ENCODE peak calls at places on chromosome 22, in eight cellular contexts. One of them, this sample, is unnamed.

GRCh38 chr22:17754233-17754925 is 19.9 kb downstream of the BID start:
- DNase-seq in body of pancreas: no peak
- DNase-seq in transverse colon: no peak
- DNase-seq in Peyer's patch: no peak
- DNase-seq in GM12878: no peak
- DNase-seq in IMR-90: no peak
- DNase-seq in testis: no peak
- DNase-seq in A549: no peak
- DNase-seq in this sample: no peak

GRCh38 chr22:35684270-35684700 is 33.4 kb upstream of the APOL5 start:
- DNase-seq in IMR-90: peak
- DNase-seq in A549: no peak
- DNase-seq in Peyer's patch: no peak
- DNase-seq in testis: peak
- DNase-seq in transverse colon: no peak
- DNase-seq in GM12878: no peak
- DNase-seq in body of pancreas: peak
- DNase-seq in this sample: no peak

GRCh38 chr22:25228822-25229221 is 9.4 kb downstream of the CRYBB2 start:
- DNase-seq in transverse colon: no peak
- DNase-seq in IMR-90: no peak
- DNase-seq in testis: no peak
- DNase-seq in GM12878: no peak
- DNase-seq in A549: no peak
- DNase-seq in Peyer's patch: no peak
- DNase-seq in body of pancreas: no peak
- DNase-seq in this sample: no peak

GRCh38 chr22:19138217-19139000 is 6.0 kb downstream of the ESS2 start:
- DNase-seq in Peyer's patch: no peak
- DNase-seq in body of pancreas: no peak
- DNase-seq in transverse colon: no peak
- DNase-seq in IMR-90: no peak
- DNase-seq in A549: no peak
- DNase-seq in testis: no peak
- DNase-seq in GM12878: no peak
- DNase-seq in this sample: no peak

GRCh38 chr22:24008022-24008283 is 2.7 kb upstream of the GSTT4 start:
- DNase-seq in GM12878: no peak
- DNase-seq in A549: no peak
- DNase-seq in Peyer's patch: no peak
- DNase-seq in testis: no peak
- DNase-seq in body of pancreas: no peak
- DNase-seq in transverse colon: no peak
- DNase-seq in IMR-90: no peak
- DNase-seq in this sample: no peak

GRCh38 chr22:50329236-50329635 is 2.4 kb upstream of the DENND6B start:
- DNase-seq in GM12878: no peak
- DNase-seq in A549: no peak
- DNase-seq in body of pancreas: no peak
- DNase-seq in transverse colon: no peak
- DNase-seq in Peyer's patch: no peak
- DNase-seq in IMR-90: peak
- DNase-seq in testis: no peak
- DNase-seq in this sample: no peak

GRCh38 chr22:17401728-17402127 is 32.5 kb downstream of the CECR2 start:
- DNase-seq in Peyer's patch: no peak
- DNase-seq in GM12878: no peak
- DNase-seq in A549: no peak
- DNase-seq in transverse colon: no peak
- DNase-seq in testis: no peak
- DNase-seq in body of pancreas: no peak
- DNase-seq in IMR-90: no peak
- DNase-seq in this sample: no peak

GRCh38 chr22:48558606-48559402 is 1268.9 kb downstream of the BRD1 start:
- DNase-seq in IMR-90: no peak
- DNase-seq in Peyer's patch: no peak
- DNase-seq in transverse colon: no peak
- DNase-seq in body of pancreas: no peak
- DNase-seq in GM12878: no peak
- DNase-seq in testis: no peak
- DNase-seq in A549: no peak
- DNase-seq in this sample: no peak

GRCh38 chr22:37162221-37163095 is 12.7 kb upstream of the IL2RB start:
- DNase-seq in GM12878: peak
- DNase-seq in IMR-90: no peak
- DNase-seq in body of pancreas: no peak
- DNase-seq in Peyer's patch: no peak
- DNase-seq in A549: no peak
- DNase-seq in transverse colon: peak
- DNase-seq in testis: no peak
- DNase-seq in this sample: no peak

GRCh38 chr22:42163515-42163914 is 32.9 kb upstream of the CYP2D6 start:
- DNase-seq in transverse colon: no peak
- DNase-seq in A549: no peak
- DNase-seq in testis: no peak
- DNase-seq in Peyer's patch: no peak
- DNase-seq in body of pancreas: no peak
- DNase-seq in GM12878: no peak
- DNase-seq in IMR-90: no peak
- DNase-seq in this sample: no peak

GRCh38 chr22:42459273-42460040 is 27.3 kb upstream of the NFAM1 start:
- DNase-seq in testis: peak
- DNase-seq in transverse colon: peak
- DNase-seq in GM12878: no peak
- DNase-seq in IMR-90: no peak
- DNase-seq in A549: no peak
- DNase-seq in body of pancreas: no peak
- DNase-seq in Peyer's patch: peak
- DNase-seq in this sample: no peak

GRCh38 chr22:20495861-20496681 is 476 bp upstream of the KLHL22 start:
- DNase-seq in testis: peak
- DNase-seq in IMR-90: peak
- DNase-seq in transverse colon: peak
- DNase-seq in Peyer's patch: peak
- DNase-seq in A549: peak
- DNase-seq in GM12878: peak
- DNase-seq in body of pancreas: peak
- DNase-seq in this sample: peak
- TF ChIP-seq POLR2A in testis: no peak
- TF ChIP-seq POLR2A in IMR-90: peak
- TF ChIP-seq POLR2A in transverse colon: peak
- TF ChIP-seq POLR2A in Peyer's patch: peak
- TF ChIP-seq POLR2A in A549: peak
- TF ChIP-seq POLR2A in GM12878: peak
- TF ChIP-seq POLR2A in body of pancreas: peak
- TF ChIP-seq POLR2A in this sample: no peak

GRCh38 chr22:46064966-46065666 is 85.2 kb upstream of the PPARA start:
- DNase-seq in body of pancreas: peak
- DNase-seq in A549: no peak
- DNase-seq in testis: peak
- DNase-seq in transverse colon: peak
- DNase-seq in Peyer's patch: peak
- DNase-seq in GM12878: no peak
- DNase-seq in IMR-90: no peak
- DNase-seq in this sample: no peak
- H3K4me3 ChIP-seq in body of pancreas: no peak
- H3K4me3 ChIP-seq in A549: peak
- H3K4me3 ChIP-seq in testis: no peak
- H3K4me3 ChIP-seq in transverse colon: no peak
- H3K4me3 ChIP-seq in Peyer's patch: peak
- H3K4me3 ChIP-seq in GM12878: no peak
- H3K4me3 ChIP-seq in IMR-90: no peak
- H3K4me3 ChIP-seq in this sample: no peak

DNA sequence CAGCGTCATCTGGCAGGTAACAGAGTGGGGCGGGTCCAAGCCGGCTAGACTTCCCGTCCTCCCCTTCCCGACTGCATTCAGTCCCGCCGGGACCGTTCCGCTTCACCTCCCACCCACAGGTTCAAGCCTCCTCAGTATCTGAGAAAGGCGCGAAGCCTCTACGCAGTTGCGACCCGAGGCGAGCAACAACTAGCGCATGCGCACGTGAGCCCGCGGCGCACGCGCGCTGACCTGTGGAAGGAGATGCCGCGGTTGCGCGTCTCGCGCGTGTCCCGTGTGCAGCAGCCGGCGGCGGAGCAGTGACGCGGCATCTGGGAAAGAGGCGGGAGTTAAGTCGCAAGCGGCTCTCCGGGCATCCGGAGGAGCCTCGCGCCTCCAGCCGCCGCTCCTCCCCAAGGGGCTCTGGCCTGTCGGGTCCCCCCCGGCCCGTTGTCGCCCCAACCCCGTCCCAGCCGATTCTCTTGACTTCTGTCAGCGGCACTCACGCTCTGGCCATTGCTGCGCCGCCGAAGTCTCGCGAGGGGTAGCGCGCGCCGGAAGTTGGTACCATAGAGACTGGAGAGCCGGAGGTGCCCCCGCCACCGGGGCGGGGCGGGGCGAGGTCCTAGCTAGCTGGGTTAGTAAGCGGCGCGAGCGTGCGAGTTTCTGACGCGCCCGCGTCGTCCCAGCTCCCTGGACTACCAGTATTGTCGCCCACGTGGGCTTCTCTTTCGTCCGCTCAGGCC is at the start of gene THAP7:
- DNase-seq in testis: peak
- DNase-seq in Peyer's patch: peak
- DNase-seq in body of pancreas: peak
- DNase-seq in transverse colon: peak
- DNase-seq in IMR-90: peak
- DNase-seq in GM12878: peak
- DNase-seq in A549: peak
- DNase-seq in this sample: peak
- TF ChIP-seq POLR2A in testis: peak
- TF ChIP-seq POLR2A in Peyer's patch: peak
- TF ChIP-seq POLR2A in body of pancreas: peak
- TF ChIP-seq POLR2A in transverse colon: peak
- TF ChIP-seq POLR2A in IMR-90: peak
- TF ChIP-seq POLR2A in GM12878: peak
- TF ChIP-seq POLR2A in A549: peak
- TF ChIP-seq POLR2A in this sample: peak

GRCh38 chr22:39616051-39616450 is 45.5 kb downstream of the CACNA1I start:
- DNase-seq in IMR-90: no peak
- DNase-seq in GM12878: no peak
- DNase-seq in testis: no peak
- DNase-seq in transverse colon: no peak
- DNase-seq in body of pancreas: no peak
- DNase-seq in A549: no peak
- DNase-seq in Peyer's patch: no peak
- DNase-seq in this sample: no peak

GRCh38 chr22:39616781-39617180 is 46.2 kb downstream of the CACNA1I start:
- DNase-seq in transverse colon: no peak
- DNase-seq in testis: no peak
- DNase-seq in A549: no peak
- DNase-seq in GM12878: no peak
- DNase-seq in Peyer's patch: no peak
- DNase-seq in IMR-90: no peak
- DNase-seq in body of pancreas: no peak
- DNase-seq in this sample: no peak

GRCh38 chr22:39617342-39617741 is 46.8 kb downstream of the CACNA1I start:
- DNase-seq in testis: no peak
- DNase-seq in body of pancreas: no peak
- DNase-seq in transverse colon: no peak
- DNase-seq in Peyer's patch: no peak
- DNase-seq in GM12878: no peak
- DNase-seq in IMR-90: no peak
- DNase-seq in A549: no peak
- DNase-seq in this sample: no peak

GRCh38 chr22:39618996-39619530 is 48.5 kb downstream of the CACNA1I start:
- DNase-seq in IMR-90: no peak
- DNase-seq in A549: no peak
- DNase-seq in transverse colon: no peak
- DNase-seq in testis: no peak
- DNase-seq in body of pancreas: no peak
- DNase-seq in Peyer's patch: no peak
- DNase-seq in GM12878: no peak
- DNase-seq in this sample: no peak

GRCh38 chr22:39617761-39618757 is 47.5 kb downstream of the CACNA1I start:
- DNase-seq in body of pancreas: no peak
- DNase-seq in IMR-90: no peak
- DNase-seq in transverse colon: no peak
- DNase-seq in testis: no peak
- DNase-seq in GM12878: no peak
- DNase-seq in Peyer's patch: no peak
- DNase-seq in A549: no peak
- DNase-seq in this sample: no peak
- H3K4me3 ChIP-seq in body of pancreas: no peak
- H3K4me3 ChIP-seq in IMR-90: no peak
- H3K4me3 ChIP-seq in transverse colon: no peak
- H3K4me3 ChIP-seq in testis: no peak
- H3K4me3 ChIP-seq in GM12878: no peak
- H3K4me3 ChIP-seq in Peyer's patch: no peak
- H3K4me3 ChIP-seq in A549: no peak
- H3K4me3 ChIP-seq in this sample: no peak

This sample was measured in lower leg skin.